ENCODE peak calls at places on chromosomes 1 and 21, in four cellular contexts. F, H, A and C are unnamed samples.

GRCh38 chr1:46134660-46135331 is 2.4 kb upstream of the PIK3R3 start:
- DNase-seq in A (no peak), F (peak; percentile 25), H (peak; percentile 31), C (no peak)

GRCh38 chr1:43558346-43558841 is 27.7 kb downstream of the PTPRF start:
- DNase-seq in F (no peak), A (no peak), H (peak; percentile 58), C (no peak)

GRCh38 chr1:106173101-106173500 is 883.4 kb upstream of the PRMT6 start:
- DNase-seq in F (no peak), A (no peak), H (no peak), C (no peak)

GRCh38 chr1:153985984-153986761 is at the start of gene RAB13:
- DNase-seq in H (peak; percentile 83), A (peak; percentile 94), F (peak; percentile 47), C (peak; percentile 92)

GRCh38 chr1:245220381-245220985 is 65.7 kb downstream of the KIF26B start:
- DNase-seq in A (no peak), H (no peak), F (no peak), C (no peak)

GRCh38 chr1:228020686-228021525 is 14.1 kb downstream of the WNT3A start:
- DNase-seq in F (no peak), H (no peak), A (no peak), C (no peak)

GRCh38 chr1:60596791-60597748 is 485.3 kb upstream of the NFIA start:
- DNase-seq in F (no peak), A (no peak), H (no peak), C (no peak)

GRCh38 chr1:182587666-182588438 is 1.2 kb downstream of the RNASEL start:
- DNase-seq in F (no peak), H (no peak), A (no peak), C (no peak)

GRCh38 chr1:245209658-245210415 is 55.1 kb downstream of the KIF26B start:
- DNase-seq in F (no peak), H (no peak), A (no peak), C (no peak)

GRCh38 chr1:176068256-176068655 is 138.8 kb downstream of the COP1 start:
- DNase-seq in A (no peak), H (no peak), F (no peak), C (no peak)

GRCh38 chr1:27515626-27516025 is 25.7 kb upstream of the WASF2 start:
- DNase-seq in H (no peak), A (no peak), F (no peak), C (no peak)

GRCh38 chr1:161440312-161440894 is 64.9 kb upstream of the FCGR2A start:
- DNase-seq in A (peak; percentile 78), F (peak; percentile 87), H (peak; percentile 42), C (peak; percentile 89)

GRCh38 chr1:76294470-76295194 is 220.1 kb downstream of the ST6GALNAC3 start:
- DNase-seq in A (no peak), H (no peak), F (peak; percentile 55), C (no peak)

GRCh38 chr1:71850936-71851335 is 431.4 kb downstream of the NEGR1 start:
- DNase-seq in H (no peak), A (no peak), F (no peak), C (no peak)

GRCh38 chr1:230382060-230382491 is 44.1 kb downstream of the PGBD5 start:
- DNase-seq in H (peak; percentile 65), F (no peak), A (peak; percentile 28), C (no peak)

GRCh38 chr1:66088787-66089186 is 296.1 kb downstream of the PDE4B start:
- DNase-seq in H (no peak), F (no peak), A (no peak), C (no peak)

GRCh38 chr1:233135833-233136232 is 159.7 kb downstream of the PCNX2 start:
- DNase-seq in F (no peak), H (no peak), A (no peak), C (no peak)

GRCh38 chr21:24829397-24829796 is 777.9 kb downstream of the MRPL39 start:
- DNase-seq in F (no peak), A (no peak), H (no peak), C (no peak)

GRCh38 chr1:29860681-29861080 is 624.4 kb downstream of the PTPRU start:
- DNase-seq in A (no peak), H (no peak), F (no peak), C (no peak)

GRCh38 chr21:36909901-36910561 is 56.4 kb downstream of the HLCS start:
- DNase-seq in A (peak; percentile 61), H (no peak), F (no peak), C (peak; percentile 70)

GRCh38 chr1:97826820-97827219 is 94.0 kb downstream of the DPYD start:
- DNase-seq in A (no peak), F (no peak), H (no peak), C (no peak)

GRCh38 chr1:243416510-243416909 is 160.7 kb downstream of the SDCCAG8 start:
- DNase-seq in A (no peak), F (no peak), H (no peak), C (no peak)

GRCh38 chr1:243420968-243421675 is 165.3 kb downstream of the SDCCAG8 start:
- DNase-seq in A (no peak), H (no peak), F (no peak), C (no peak)

GRCh38 chr1:243422362-243422761 is 166.5 kb downstream of the SDCCAG8 start:
- DNase-seq in A (no peak), H (no peak), F (no peak), C (no peak)

GRCh38 chr1:243420369-243420768 is 164.5 kb downstream of the SDCCAG8 start:
- DNase-seq in A (no peak), H (no peak), F (no peak), C (no peak)

DNA sequence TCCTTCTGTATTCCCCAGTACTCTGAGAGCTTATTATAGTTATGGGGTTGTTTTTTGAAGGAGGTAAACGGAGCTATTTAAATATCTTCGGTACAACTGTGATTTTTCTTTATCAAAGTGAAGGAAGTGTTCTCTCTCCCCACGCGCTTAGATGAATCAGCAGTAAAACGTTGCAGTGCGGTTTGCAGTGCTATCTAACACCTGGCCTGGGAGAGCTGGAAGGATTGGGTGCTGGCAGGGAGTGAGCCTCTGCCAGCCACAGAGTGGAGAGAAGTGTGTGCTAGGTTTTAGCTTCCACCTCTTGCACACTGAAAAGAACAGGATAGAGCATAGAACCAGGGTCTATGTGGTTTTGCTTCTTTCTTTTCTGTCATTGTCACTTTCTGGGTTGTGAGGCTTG is 165.9 kb downstream of the SDCCAG8 start:
- DNase-seq in A (peak; percentile 18), F (no peak), H (peak; percentile 38), C (peak; percentile 75)
- H3K4me3 ChIP-seq in A (peak overlapping the region; percentile 19), F (no peak overlapping the region), H (no peak overlapping the region), C (peak overlapping the region; percentile 34)

DNA sequence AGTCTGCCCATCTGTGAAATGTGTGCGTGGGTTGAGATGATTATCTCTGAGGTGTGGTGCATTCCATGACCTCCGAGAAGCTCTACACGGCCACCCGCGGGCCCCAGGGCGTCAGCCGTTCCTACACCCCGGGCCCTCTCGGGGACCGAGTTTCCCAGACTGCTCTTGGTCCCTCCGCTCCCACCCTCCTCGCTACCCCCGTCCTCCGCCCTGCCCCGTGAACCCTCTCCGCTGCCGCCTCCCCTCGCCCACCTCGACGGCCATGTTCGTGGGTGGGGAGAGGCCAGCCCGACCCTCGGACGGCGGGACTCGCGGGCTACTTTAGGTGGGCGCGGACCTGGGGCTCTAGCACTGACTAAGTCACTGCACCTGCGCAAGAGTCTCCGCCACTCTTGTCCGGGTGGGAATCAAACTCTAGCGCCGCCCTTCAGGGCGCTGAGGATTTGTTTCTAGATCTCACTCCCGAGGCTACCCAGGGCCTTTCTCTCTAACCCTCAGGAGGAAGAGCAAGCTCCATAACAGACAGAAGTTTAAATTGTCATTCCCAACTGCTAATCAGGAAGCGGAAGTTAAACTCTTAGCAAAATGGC is 47.7 kb upstream of the VWA5B1 start:
- DNase-seq in H (no peak), F (no peak), A (no peak), C (no peak)
- H3K4me3 ChIP-seq in H (no peak overlapping the region), F (no peak overlapping the region), A (no peak overlapping the region), C (no peak overlapping the region)

DNA sequence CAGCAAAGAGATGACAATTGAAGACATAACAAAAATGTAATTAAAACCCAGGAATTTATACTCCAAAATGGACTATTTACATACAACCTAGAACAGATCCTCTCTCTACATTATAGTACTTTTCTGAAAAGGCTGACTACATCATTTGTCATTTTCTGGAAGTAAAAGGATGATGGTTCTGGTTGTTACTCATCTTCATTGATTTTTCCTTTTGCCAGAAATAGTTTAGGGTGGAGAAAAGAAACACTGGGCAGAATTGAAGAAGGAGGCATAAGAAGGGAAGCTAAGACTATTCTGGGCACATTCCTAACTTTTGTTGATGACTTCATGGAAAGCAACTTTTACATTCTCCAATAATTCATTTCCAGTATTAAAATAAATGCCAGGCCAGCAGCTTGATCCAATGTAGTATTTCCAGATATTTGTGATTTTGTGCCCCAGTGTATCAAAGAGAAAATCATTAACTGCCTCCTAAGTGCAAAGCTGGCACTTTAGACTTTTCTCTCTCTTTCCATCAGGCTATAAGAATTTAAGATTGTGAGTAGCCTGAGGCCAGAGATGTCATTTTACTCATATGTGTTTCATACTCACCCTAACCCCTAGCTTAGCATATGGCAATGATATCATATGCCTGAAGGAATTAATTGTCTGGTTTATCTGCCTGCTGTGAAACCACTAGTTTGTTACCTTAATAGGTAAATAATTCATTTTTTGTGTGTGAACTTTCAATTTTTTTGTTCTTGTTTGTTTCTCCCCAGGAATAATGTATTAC is 369.5 kb upstream of the LYPLAL1 start:
- DNase-seq in F (no peak), H (no peak), A (no peak), C (no peak)
- H3K4me3 ChIP-seq in F (no peak overlapping the region), H (no peak overlapping the region), A (no peak overlapping the region), C (no peak overlapping the region)

DNA sequence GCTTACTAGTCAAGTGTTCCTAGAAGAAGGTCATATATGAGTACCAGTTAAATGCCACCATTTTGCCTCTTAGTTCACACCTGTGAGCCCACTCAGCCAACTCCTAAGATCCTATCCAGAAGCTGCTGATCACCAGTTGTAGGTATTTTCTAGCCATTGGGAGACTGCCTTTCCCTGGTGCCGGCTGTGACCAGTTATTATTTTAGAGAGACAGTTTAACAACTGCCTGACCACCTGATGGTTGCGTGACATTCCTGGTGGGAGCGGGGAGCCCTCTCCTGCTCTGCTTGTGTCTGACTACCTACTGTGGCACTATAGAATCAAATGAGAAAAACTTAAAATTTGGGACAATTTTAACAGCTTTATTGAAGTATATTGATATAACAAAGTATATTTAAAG is 2.9 kb upstream of the CNN3 start:
- DNase-seq in F (no peak), A (no peak), H (no peak), C (no peak)
- H3K4me3 ChIP-seq in F (no peak overlapping the region), A (no peak overlapping the region), H (no peak overlapping the region), C (no peak overlapping the region)